ENCODE peak calls at places on chromosome 10, in ten cellular contexts. N, X, J, L, A, T, H, I, S and Y are unnamed samples.
A peak's percentile ranks its signal among the peaks of the same experiment; 100 is the strongest.

GRCh38 chr10:92279297-92279696 is 11.6 kb downstream of the CPEB3 start:
- DNase-seq in H (no peak), L (no peak), J (no peak), N (no peak), X (no peak), S (no peak), I (no peak), A (no peak), T (no peak), Y (no peak)

GRCh38 chr10:52451817-52452216 is 137.7 kb downstream of the DKK1 start:
- DNase-seq in S (no peak), I (no peak), J (no peak), A (no peak), X (no peak), H (no peak), T (no peak), N (no peak), L (no peak), Y (no peak)

GRCh38 chr10:75401569-75402485 is at the start of gene ZNF503:
- DNase-seq in L (peak; percentile 98), N (peak; percentile 95), T (peak; percentile 94), J (peak; percentile 98), S (peak; percentile 99), H (peak; percentile 97), I (peak; percentile 94), X (peak; percentile 97), A (peak; percentile 73), Y (peak; percentile 98)

GRCh38 chr10:30857803-30858202 is 173.9 kb downstream of the ZNF438 start:
- DNase-seq in L (no peak), A (no peak), S (peak; percentile 88), J (no peak), N (no peak), I (peak; percentile 70), X (peak; percentile 61), H (no peak), T (peak; percentile 28), Y (no peak)

GRCh38 chr10:71814923-71815411 is 36.1 kb downstream of the PSAP start:
- DNase-seq in N (peak; percentile 51), H (no peak), S (no peak), A (no peak), L (no peak), X (no peak), T (no peak), J (no peak), I (no peak), Y (peak; percentile 78)

GRCh38 chr10:50325449-50326188 is 74.3 kb upstream of the ASAH2 start:
- DNase-seq in T (peak; percentile 22), I (peak; percentile 16), L (no peak), X (no peak), A (peak; percentile 92), J (peak; percentile 18), H (peak; percentile 52), N (no peak), S (peak; percentile 79), Y (no peak)

GRCh38 chr10:92131271-92131820 is 159.5 kb downstream of the CPEB3 start:
- DNase-seq in H (no peak), N (no peak), S (no peak), T (no peak), J (no peak), X (no peak), I (no peak), L (no peak), A (no peak), Y (no peak)

GRCh38 chr10:119642556-119643111 is 8.5 kb upstream of the BAG3 start:
- DNase-seq in J (no peak), A (no peak), L (no peak), N (no peak), S (no peak), H (no peak), X (no peak), T (no peak), I (no peak), Y (no peak)

DNA sequence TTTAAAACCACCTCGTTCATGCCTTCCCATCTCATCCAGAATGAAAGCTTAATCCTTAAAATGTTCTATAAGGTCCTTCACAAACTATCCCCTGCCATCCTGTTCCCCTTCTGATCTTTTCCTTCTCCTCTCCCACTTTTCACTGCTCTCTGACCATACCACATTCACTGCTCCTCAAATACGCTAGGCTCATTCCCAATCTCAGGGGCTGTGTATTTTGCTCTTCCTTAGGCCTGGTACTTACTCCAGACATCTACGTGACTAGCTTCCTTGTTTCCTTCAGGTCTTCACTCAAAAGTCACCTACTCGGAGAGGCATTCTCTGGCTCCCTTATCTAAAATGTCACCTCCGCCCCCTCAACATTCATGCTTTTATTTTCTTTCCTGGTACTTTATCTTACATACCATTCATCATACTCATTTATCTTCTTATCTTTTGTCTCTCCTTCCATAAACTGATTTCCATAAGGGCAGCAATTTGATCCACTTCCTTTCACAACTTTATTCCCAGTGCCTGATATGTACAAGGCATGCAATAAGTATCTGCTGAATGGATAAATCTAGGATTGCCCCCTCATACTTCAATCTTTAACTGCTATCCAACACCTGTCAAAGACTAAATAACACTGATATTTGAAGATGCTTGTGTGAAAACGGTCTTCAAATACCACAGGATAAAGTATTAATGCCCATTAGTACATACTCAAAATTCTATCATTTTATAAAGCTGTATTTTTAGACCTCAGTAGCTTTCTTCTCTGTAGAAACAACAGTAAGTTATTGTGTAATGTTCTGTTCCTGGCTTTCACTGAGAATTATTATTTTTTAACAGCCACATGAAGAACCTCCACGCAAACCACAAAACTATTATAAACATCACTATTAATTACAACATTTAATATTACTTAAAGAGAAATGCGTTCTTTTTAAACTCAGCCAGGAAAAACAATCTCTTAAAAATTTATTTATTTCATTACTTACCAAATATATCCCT is 27.0 kb downstream of the JMJD1C start:
- DNase-seq in A (peak; percentile 55), L (no peak), T (no peak), X (no peak), H (no peak), I (no peak), J (no peak), S (no peak), N (no peak), Y (no peak)
- TF ChIP-seq EP300 in A (peak; percentile 57), L (no peak), T (no peak), X (no peak), H (no peak), I (peak; percentile 14), J (no peak), S (no peak), N (no peak), Y (no peak)

GRCh38 chr10:101563007-101563406 is 25.1 kb downstream of the POLL start:
- DNase-seq in S (no peak), J (no peak), N (no peak), L (no peak), X (no peak), A (no peak), T (no peak), I (no peak), H (no peak), Y (no peak)

GRCh38 chr10:101559596-101560292 is 28.3 kb downstream of the POLL start:
- DNase-seq in A (no peak), T (no peak), I (no peak), X (no peak), L (no peak), S (no peak), J (no peak), N (peak; percentile 38), H (no peak), Y (no peak)

GRCh38 chr10:101560293-101561067 is 27.6 kb downstream of the POLL start:
- DNase-seq in I (no peak), T (no peak), H (peak; percentile 22), L (no peak), J (no peak), A (no peak), S (no peak), X (no peak), N (no peak), Y (no peak)

GRCh38 chr10:101562231-101562630 is 25.8 kb downstream of the POLL start:
- DNase-seq in T (no peak), I (no peak), L (no peak), H (no peak), A (no peak), X (no peak), J (no peak), N (no peak), S (no peak), Y (no peak)

DNA sequence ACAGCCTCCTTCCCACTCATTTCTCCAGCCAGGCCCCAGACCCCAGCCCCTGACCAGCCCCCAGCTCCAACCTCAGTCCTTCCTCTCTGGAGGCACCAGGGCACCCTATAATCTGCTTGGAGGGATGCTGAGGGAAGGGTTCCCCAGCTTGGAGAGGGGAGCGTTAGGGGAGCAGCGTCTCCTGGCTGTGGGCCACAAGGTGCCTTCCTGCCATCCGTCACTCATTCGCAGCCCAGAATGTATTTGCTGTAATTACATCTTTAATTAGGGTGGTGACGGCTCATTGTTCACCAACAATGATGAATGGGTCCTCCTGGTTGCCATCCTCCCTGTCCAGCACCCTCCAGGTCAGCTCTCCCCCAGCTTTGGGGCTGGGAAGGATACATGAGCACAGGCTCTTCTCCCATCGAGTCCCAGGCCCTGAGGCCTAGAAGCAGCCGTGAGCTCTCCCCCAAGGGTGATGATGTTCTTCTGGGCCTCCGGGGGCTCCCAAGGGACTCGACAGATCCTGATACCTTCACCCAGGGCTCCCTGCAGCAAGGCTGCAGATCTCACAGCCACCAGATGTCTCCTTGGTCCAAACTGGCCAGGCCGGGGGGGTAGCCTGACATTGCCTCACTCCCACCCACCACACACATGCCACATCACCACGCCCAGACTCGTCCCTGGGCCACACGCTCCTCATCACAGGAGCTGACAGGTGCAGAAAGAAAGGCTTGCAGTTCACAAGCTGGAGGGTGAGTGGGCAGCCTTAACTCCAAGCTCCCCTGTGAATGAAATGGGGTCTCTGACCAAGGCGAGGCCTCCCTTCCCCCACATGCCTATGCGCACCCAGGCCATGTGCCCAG is 26.8 kb downstream of the POLL start:
- DNase-seq in X (no peak), J (no peak), A (no peak), L (no peak), N (no peak), T (no peak), H (no peak), S (no peak), I (no peak), Y (no peak)
- TF ChIP-seq EP300 in X (no peak), J (no peak), A (no peak), L (no peak), N (no peak), T (no peak), H (no peak), S (no peak), I (no peak), Y (no peak)

DNA sequence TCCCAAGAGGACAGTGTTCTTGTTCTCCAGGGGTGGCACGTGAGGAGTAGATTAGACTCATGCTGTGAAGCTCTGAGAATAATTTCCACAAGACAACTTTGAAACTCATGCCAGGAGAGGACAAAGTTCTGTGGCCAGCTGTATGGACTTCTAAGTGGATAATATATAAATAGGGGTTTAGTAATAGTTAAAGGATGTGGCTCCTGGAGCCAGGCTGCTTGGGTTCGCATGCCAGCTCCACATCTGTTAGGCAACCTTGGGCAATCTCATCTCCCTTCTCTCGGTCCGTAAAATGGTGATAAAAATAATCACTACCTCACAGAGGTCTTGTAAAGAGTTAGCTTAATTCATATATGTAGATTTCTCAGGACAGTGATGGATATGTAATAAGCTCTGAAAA is 35.8 kb downstream of the ACSL5 start:
- DNase-seq in A (no peak), H (no peak), L (no peak), S (no peak), X (no peak), I (no peak), J (no peak), N (no peak), T (no peak), Y (no peak)
- TF ChIP-seq EP300 in A (no peak), H (no peak), L (no peak), S (no peak), X (no peak), I (no peak), J (no peak), N (no peak), T (no peak), Y (no peak)

DNA sequence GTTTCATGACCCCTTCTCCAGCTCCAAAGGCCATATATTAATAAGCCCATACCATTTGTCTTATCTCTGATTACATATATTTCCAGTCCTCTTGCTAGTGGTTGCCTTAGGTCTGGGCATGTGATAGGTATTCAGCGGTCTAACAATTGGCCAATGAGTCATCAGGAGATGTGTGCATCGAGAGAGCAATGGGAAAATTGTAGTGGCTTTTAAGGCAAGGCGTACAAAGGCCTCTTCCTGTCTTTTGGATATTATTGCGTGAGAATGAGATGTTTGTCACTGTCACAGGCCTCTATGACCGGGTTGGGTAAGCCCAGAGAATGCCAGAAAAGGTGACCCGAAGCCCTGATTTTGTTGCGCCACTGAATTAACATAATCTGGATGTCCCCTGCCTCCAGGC is 38.7 kb upstream of the SFRP5 start:
- DNase-seq in X (no peak), I (no peak), H (no peak), N (no peak), A (no peak), J (no peak), L (peak; percentile 9), T (no peak), S (no peak), Y (no peak)
- TF ChIP-seq EP300 in X (no peak), I (no peak), H (no peak), N (no peak), A (no peak), J (no peak), L (no peak), T (no peak), S (no peak), Y (no peak)